ENCODE peak calls at places on chromosomes 3 and 15, in seven cellular contexts. Q, P, H, V, T, Y and E are unnamed samples.

GRCh38 chr3:107796786-107797185 is 274.0 kb downstream of the BBX start:
- DNase-seq in Q (no peak), P (no peak), H (peak), V (no peak), T (peak), Y (no peak), E (no peak)

GRCh38 chr3:100546020-100546744 is 53.8 kb downstream of the TMEM45A start:
- DNase-seq in Q (no peak), P (no peak), H (no peak), V (no peak), T (no peak), Y (no peak), E (no peak)

GRCh38 chr3:153158961-153159735 is 2.9 kb upstream of the RAP2B start:
- DNase-seq in Q (no peak), P (no peak), H (no peak), V (no peak), T (peak), Y (no peak), E (no peak)

GRCh38 chr3:47193871-47194859 is 30.3 kb upstream of the SETD2 start:
- DNase-seq in Q (no peak), P (no peak), H (peak), V (no peak), T (no peak), Y (no peak), E (no peak)

GRCh38 chr15:67882487-67883227 is 42.8 kb upstream of the RNU6-1 start:
- DNase-seq in Q (no peak), P (no peak), H (no peak), V (no peak), T (no peak), Y (peak), E (peak)

GRCh38 chr3:109059289-109059688 is 58.6 kb downstream of the MORC1 start:
- DNase-seq in Q (no peak), P (no peak), H (no peak), V (no peak), T (no peak), Y (peak), E (peak)

GRCh38 chr3:182327196-182327681 is 466.1 kb upstream of the ATP11B start:
- DNase-seq in Q (no peak), P (no peak), H (no peak), V (no peak), T (no peak), Y (no peak), E (no peak)

GRCh38 chr3:171175840-171176239 is 149.3 kb upstream of the SLC2A2 start:
- DNase-seq in Q (no peak), P (no peak), H (peak), V (no peak), T (no peak), Y (no peak), E (no peak)

GRCh38 chr3:79521221-79521848 is 246.5 kb downstream of the ROBO1 start:
- DNase-seq in Q (no peak), P (no peak), H (peak), V (no peak), T (peak), Y (no peak), E (no peak)

GRCh38 chr3:80553211-80553610 is 785.4 kb upstream of the ROBO1 start:
- DNase-seq in Q (no peak), P (no peak), H (no peak), V (no peak), T (no peak), Y (no peak), E (no peak)

GRCh38 chr3:120470870-120471269 is 20.1 kb upstream of the FSTL1 start:
- DNase-seq in Q (no peak), P (no peak), H (no peak), V (no peak), T (no peak), Y (no peak), E (no peak)

GRCh38 chr3:169657351-169658124 is 6.0 kb downstream of the MECOM start:
- DNase-seq in Q (no peak), P (no peak), H (no peak), V (peak), T (peak), Y (no peak), E (peak)

GRCh38 chr3:182259579-182259978 is 533.7 kb upstream of the ATP11B start:
- DNase-seq in Q (no peak), P (peak), H (peak), V (peak), T (peak), Y (no peak), E (no peak)

GRCh38 chr3:170506556-170506955 is 79.3 kb downstream of the SLC7A14 start:
- DNase-seq in Q (no peak), P (no peak), H (peak), V (no peak), T (peak), Y (no peak), E (no peak)

GRCh38 chr3:122987726-122988319 is 39.7 kb downstream of the SEMA5B start:
- DNase-seq in Q (no peak), P (no peak), H (no peak), V (no peak), T (no peak), Y (no peak), E (no peak)

GRCh38 chr3:183377307-183377959 is 51.0 kb downstream of the MCF2L2 start:
- DNase-seq in Q (no peak), P (no peak), H (peak), V (no peak), T (peak), Y (no peak), E (no peak)

GRCh38 chr15:25169318-25169717 is 214.5 kb downstream of the SNRPN start:
- DNase-seq in Q (peak), P (no peak), H (no peak), V (no peak), T (no peak), Y (no peak), E (no peak)

GRCh38 chr3:140204271-140204984 is 269.4 kb downstream of the CLSTN2 start:
- DNase-seq in Q (no peak), P (no peak), H (no peak), V (no peak), T (no peak), Y (no peak), E (no peak)

GRCh38 chr3:10666621-10667020 is 149.4 kb upstream of the SLC6A11 start:
- DNase-seq in Q (no peak), P (no peak), H (no peak), V (no peak), T (peak), Y (no peak), E (no peak)

GRCh38 chr3:183149915-183150825 is 12.4 kb downstream of the LAMP3 start:
- DNase-seq in Q (no peak), P (no peak), H (peak), V (no peak), T (no peak), Y (no peak), E (no peak)

GRCh38 chr15:74468341-74469032 is 7.5 kb upstream of the UBL7 start:
- DNase-seq in Q (no peak), P (no peak), H (no peak), V (no peak), T (no peak), Y (no peak), E (no peak)

GRCh38 chr3:115321396-115321795 is 174.3 kb upstream of the ZBTB20 start:
- DNase-seq in Q (no peak), P (no peak), H (peak), V (no peak), T (no peak), Y (peak), E (peak)

GRCh38 chr3:23675010-23675409 is 130.7 kb upstream of the UBE2E1 start:
- DNase-seq in Q (no peak), P (no peak), H (no peak), V (no peak), T (no peak), Y (no peak), E (no peak)

GRCh38 chr3:70065666-70066253 is 66.2 kb downstream of the SAMMSON start:
- DNase-seq in Q (no peak), P (peak), H (no peak), V (no peak), T (peak), Y (no peak), E (no peak)
- TF ChIP-seq CTCF in Q (peak), P (peak), H (no peak), V (no peak), T (no peak), Y (peak), E (peak)

DNA sequence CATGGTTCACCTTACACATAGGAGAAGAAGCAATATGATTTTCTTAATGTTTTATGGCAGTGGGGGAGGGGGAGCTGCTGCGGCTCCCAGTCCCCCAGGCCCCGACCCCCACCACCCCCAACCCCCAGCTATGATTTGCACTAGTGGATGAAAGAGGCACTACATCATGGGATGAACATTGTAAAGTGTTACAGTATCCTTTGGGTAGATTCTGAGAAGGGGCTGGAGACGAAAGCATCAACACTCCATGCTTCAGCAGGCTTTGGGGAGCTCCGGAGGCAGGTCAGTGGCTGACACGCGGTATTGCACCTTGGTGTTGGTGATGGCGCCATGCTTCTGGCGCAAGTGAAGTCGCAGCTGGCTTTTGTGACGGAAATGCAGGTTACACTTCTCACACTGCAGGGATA is 19.9 kb upstream of the RTP2 start:
- DNase-seq in Q (no peak), P (no peak), H (no peak), V (no peak), T (no peak), Y (no peak), E (no peak)
- TF ChIP-seq CTCF in Q (peak), P (no peak), H (peak), V (no peak), T (no peak), Y (no peak), E (no peak)

DNA sequence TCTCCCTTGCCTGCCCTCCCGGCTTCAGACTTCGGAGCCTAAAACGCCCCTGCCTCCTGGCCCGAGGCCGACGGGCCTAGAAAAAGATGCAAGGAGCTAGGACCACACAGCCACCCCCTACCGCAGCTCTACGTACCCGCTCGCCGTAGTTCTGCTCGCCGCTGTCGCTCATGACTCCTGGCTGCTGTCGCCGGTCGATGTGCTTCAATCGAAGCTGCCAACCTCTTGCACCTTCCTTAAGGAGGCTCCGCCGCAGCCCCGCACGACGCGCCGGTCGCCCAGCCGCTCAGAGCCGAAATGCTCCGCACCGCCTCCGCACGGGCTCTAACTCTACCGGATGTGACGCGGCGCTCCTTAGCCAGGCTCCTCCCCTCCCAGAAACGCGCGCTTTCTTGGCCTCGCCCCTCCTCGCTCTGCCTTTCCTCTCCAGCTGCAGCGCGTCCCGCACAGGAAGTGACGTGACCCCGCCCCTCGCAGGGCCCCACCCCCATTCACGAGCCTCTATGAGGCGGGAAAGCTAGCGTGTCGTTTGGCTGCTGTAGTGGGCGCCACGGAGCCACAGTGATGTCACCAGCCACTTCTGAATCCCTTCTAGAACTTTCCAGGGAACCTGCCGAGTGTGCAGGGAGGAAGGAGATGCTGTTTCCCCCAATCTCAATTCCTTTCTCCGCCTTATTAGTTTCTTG is at the start of gene TRA2B:
- DNase-seq in Q (peak), P (peak), H (peak), V (peak), T (peak), Y (peak), E (peak)
- TF ChIP-seq CTCF in Q (peak), P (peak), H (peak), V (no peak), T (no peak), Y (peak), E (peak)

GRCh38 chr3:55434789-55435188 is 52.3 kb downstream of the WNT5A start:
- DNase-seq in Q (no peak), P (no peak), H (peak), V (peak), T (no peak), Y (no peak), E (peak)
- TF ChIP-seq CTCF in Q (peak), P (peak), H (peak), V (peak), T (no peak), Y (peak), E (peak)

DNA sequence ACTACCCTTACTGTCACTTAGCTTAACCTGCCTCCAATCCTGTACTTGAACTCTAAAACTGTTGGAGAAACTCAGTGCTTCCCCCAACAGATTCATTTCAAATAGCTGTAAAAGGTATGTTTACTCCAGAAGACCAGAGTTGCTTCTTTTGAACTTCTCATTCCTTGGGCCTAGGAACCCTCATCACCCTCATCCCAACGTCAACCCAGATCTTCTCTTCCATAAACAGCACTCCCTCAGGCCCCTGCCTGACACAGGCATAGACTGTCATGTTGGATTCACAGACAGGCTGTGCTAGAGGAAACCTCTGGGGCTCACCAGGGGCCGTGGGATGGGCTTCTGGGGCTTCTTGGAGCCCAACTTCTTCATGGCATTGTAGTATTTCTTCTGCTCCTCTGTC is 57.5 kb upstream of the SCN5A start:
- DNase-seq in Q (no peak), P (no peak), H (no peak), V (no peak), T (no peak), Y (no peak), E (no peak)
- TF ChIP-seq CTCF in Q (no peak), P (no peak), H (no peak), V (no peak), T (no peak), Y (no peak), E (no peak)

GRCh38 chr3:13459605-13460340 is 20.3 kb upstream of the HDAC11 start:
- DNase-seq in Q (no peak), P (no peak), H (no peak), V (no peak), T (no peak), Y (no peak), E (no peak)

GRCh38 chr3:13462125-13462629 is 17.9 kb upstream of the HDAC11 start:
- DNase-seq in Q (no peak), P (no peak), H (peak), V (no peak), T (no peak), Y (no peak), E (no peak)

GRCh38 chr3:13460341-13460736 is 19.8 kb upstream of the HDAC11 start:
- DNase-seq in Q (no peak), P (no peak), H (no peak), V (no peak), T (no peak), Y (no peak), E (no peak)

GRCh38 chr3:13462822-13463221 is 17.3 kb upstream of the HDAC11 start:
- DNase-seq in Q (no peak), P (no peak), H (no peak), V (no peak), T (no peak), Y (no peak), E (no peak)

GRCh38 chr3:13461169-13462124 is 18.7 kb upstream of the HDAC11 start:
- DNase-seq in Q (peak), P (peak), H (peak), V (peak), T (peak), Y (peak), E (peak)
- TF ChIP-seq CTCF in Q (peak), P (peak), H (peak), V (peak), T (peak), Y (peak), E (peak)

GRCh38 chr3:195556390-195556789 is 13.3 kb upstream of the PPP1R2 start:
- DNase-seq in Q (no peak), P (peak), H (peak), V (no peak), T (no peak), Y (no peak), E (no peak)
- TF ChIP-seq CTCF in Q (peak), P (peak), H (peak), V (no peak), T (no peak), Y (peak), E (peak)

GRCh38 chr3:141279074-141279945 is 47.7 kb downstream of the PXYLP1 start:
- DNase-seq in Q (no peak), P (no peak), H (peak), V (no peak), T (no peak), Y (no peak), E (no peak)
- TF ChIP-seq CTCF in Q (peak), P (peak), H (peak), V (peak), T (peak), Y (peak), E (peak)